ENCODE peak calls at places on chromosomes 5 and 9, in ten cellular contexts. O is IMR-90; C is CD8-positive, alpha-beta T cell; W is tibial artery; H is MV-4-11; N is AG08396; I is HuH-7; V is left ventricle myocardium inferior; T is NCI-H510A treated with DMSO at 0.1 percent for 48 hours; L is retinal pigment epithelial cell. B is an unnamed sample.

GRCh38 chr5:145887217-145887616 is 14.4 kb upstream of the GRXCR2 start:
- DNase-seq in I (no peak), L (no peak), O (no peak), H (no peak), C (no peak), T (no peak), V (no peak), N (no peak), W (no peak), B (no peak)

GRCh38 chr9:73156593-73157187 is 5.0 kb downstream of the ANXA1 start:
- DNase-seq in C (no peak), I (no peak), O (no peak), N (no peak), L (no peak), V (no peak), H (no peak), W (no peak), T (no peak), B (no peak)

GRCh38 chr5:140147460-140147859 is 21.7 kb downstream of the IGIP start:
- DNase-seq in N (no peak), T (no peak), V (no peak), O (no peak), W (no peak), H (no peak), C (no peak), I (no peak), L (no peak), B (no peak)

GRCh38 chr5:91206734-91207133 is 176.4 kb downstream of the ARRDC3 start:
- DNase-seq in C (no peak), N (no peak), O (peak), V (no peak), L (no peak), T (no peak), W (no peak), I (no peak), H (no peak), B (no peak)

GRCh38 chr5:24905123-24905522 is 260.3 kb upstream of the CDH10 start:
- DNase-seq in V (no peak), T (no peak), W (no peak), N (no peak), H (peak), O (no peak), C (no peak), L (no peak), I (no peak), B (no peak)

GRCh38 chr5:76406567-76407155 is 3.6 kb downstream of the IQGAP2 start:
- DNase-seq in O (no peak), I (no peak), H (peak), W (no peak), V (no peak), N (no peak), C (no peak), T (no peak), L (no peak), B (no peak)

GRCh38 chr5:91638010-91638409 is 254.9 kb upstream of the ARRDC3 start:
- DNase-seq in O (no peak), V (no peak), C (no peak), L (no peak), I (no peak), H (no peak), W (no peak), N (no peak), T (no peak), B (no peak)

GRCh38 chr5:115551415-115551814 is 6.8 kb upstream of the FEM1C start:
- DNase-seq in L (no peak), T (no peak), W (no peak), N (no peak), I (no peak), H (no peak), O (no peak), V (no peak), C (no peak), B (no peak)

GRCh38 chr9:115292584-115293271 is 174.8 kb upstream of the TNC start:
- DNase-seq in V (no peak), N (no peak), I (no peak), L (peak), H (no peak), T (no peak), C (no peak), W (no peak), O (peak), B (no peak)

GRCh38 chr9:112711050-112711689 is 6.7 kb downstream of the INIP start:
- DNase-seq in T (peak), O (peak), I (peak), V (no peak), W (no peak), N (peak), H (peak), C (no peak), L (no peak), B (no peak)

GRCh38 chr9:109194157-109194556 is 27.1 kb upstream of the FRRS1L start:
- DNase-seq in C (no peak), T (no peak), V (no peak), W (no peak), N (no peak), I (no peak), L (no peak), H (no peak), O (peak), B (no peak)

GRCh38 chr5:172860520-172861443 is 26.7 kb downstream of the ERGIC1 start:
- DNase-seq in O (peak), N (peak), W (peak), H (no peak), L (no peak), C (no peak), V (peak), T (no peak), I (no peak), B (no peak)

GRCh38 chr5:179373961-179374505 is 28.8 kb upstream of the ADAMTS2 start:
- DNase-seq in N (no peak), C (no peak), W (peak), O (no peak), T (no peak), H (no peak), L (no peak), V (no peak), I (no peak), B (no peak)

GRCh38 chr9:33637881-33638280 is 113.8 kb downstream of the ANKRD18B start:
- DNase-seq in T (no peak), N (no peak), I (no peak), L (no peak), C (no peak), V (no peak), H (no peak), W (no peak), O (no peak), B (no peak)

GRCh38 chr5:120361941-120362340 is 102.2 kb upstream of the PRR16 start:
- DNase-seq in I (no peak), L (no peak), W (no peak), N (no peak), C (no peak), O (no peak), T (no peak), H (no peak), V (no peak), B (no peak)

GRCh38 chr9:132538071-132538470 is 44.3 kb upstream of the BARHL1 start:
- DNase-seq in N (no peak), L (no peak), T (no peak), I (no peak), V (no peak), O (no peak), C (no peak), W (no peak), H (no peak), B (no peak)

GRCh38 chr5:80216096-80216495 is 39.8 kb downstream of the SERINC5 start:
- DNase-seq in L (no peak), H (no peak), T (no peak), C (no peak), N (no peak), W (no peak), O (no peak), I (no peak), V (no peak), B (no peak)

GRCh38 chr5:143495124-143495523 is 91.6 kb upstream of the NR3C1 start:
- DNase-seq in N (no peak), W (no peak), O (peak), L (no peak), H (peak), I (no peak), T (no peak), V (no peak), C (no peak), B (no peak)

GRCh38 chr5:102865510-102866314 is 110.6 kb downstream of the PAM start:
- DNase-seq in L (peak), C (no peak), H (peak), N (peak), W (peak), V (peak), O (peak), I (peak), T (peak), B (no peak)